ENCODE peak calls at places on chromosomes 11 and 22, in ten cellular contexts. Z is lower lobe of right lung, G is ascending aorta, A is psoas muscle, K is A549, I is colonic mucosa, W is IMR-90, T is pancreas, V is brain microvascular endothelial cell, R is breast epithelium. M is an unnamed sample.

GRCh38 chr11:59787816-59788215 is 22.8 kb downstream of the MRPL16 start:
- DNase-seq in Z (no peak), G (no peak), A (no peak), K (no peak), I (no peak), W (peak; percentile 73), T (no peak), V (peak; percentile 55), R (no peak), M (no peak)

GRCh38 chr11:1597331-1597741 is 758 bp downstream of the KRTAP5-2 start:
- DNase-seq in Z (no peak), G (no peak), A (no peak), K (no peak), I (no peak), W (no peak), T (no peak), V (no peak), R (no peak), M (no peak)

GRCh38 chr11:11057472-11057854 is 199.6 kb upstream of the ZBED5 start:
- DNase-seq in Z (no peak), G (no peak), A (no peak), K (no peak), I (no peak), W (no peak), T (no peak), V (no peak), R (no peak), M (no peak)

GRCh38 chr11:22133785-22134184 is 59.1 kb upstream of the ANO5 start:
- DNase-seq in Z (no peak), G (no peak), A (no peak), K (no peak), I (no peak), W (no peak), T (no peak), V (no peak), R (no peak), M (no peak)

GRCh38 chr11:128714881-128715280 is 21.0 kb downstream of the FLI1 start:
- DNase-seq in Z (no peak), G (no peak), A (no peak), K (no peak), I (no peak), W (peak; percentile 97), T (no peak), V (peak; percentile 95), R (no peak), M (peak; percentile 61)

GRCh38 chr22:29043906-29044575 is 17.6 kb downstream of the C22orf31 start:
- DNase-seq in Z (no peak), G (no peak), A (no peak), K (no peak), I (no peak), W (peak; percentile 66), T (no peak), V (peak; percentile 11), R (no peak), M (no peak)

GRCh38 chr11:116467809-116468208 is 305.0 kb downstream of the BUD13 start:
- DNase-seq in Z (no peak), G (no peak), A (no peak), K (no peak), I (no peak), W (no peak), T (no peak), V (no peak), R (no peak), M (no peak)

GRCh38 chr11:134599180-134599810 is 187.3 kb upstream of the B3GAT1 start:
- DNase-seq in Z (peak; percentile 18), G (no peak), A (no peak), K (no peak), I (no peak), W (no peak), T (no peak), V (no peak), R (no peak), M (no peak)

GRCh38 chr22:35467788-35468187 is 67.8 kb downstream of the MCM5 start:
- DNase-seq in Z (peak; percentile 65), G (no peak), A (peak; percentile 76), K (no peak), I (peak; percentile 76), W (peak; percentile 47), T (peak; percentile 27), V (no peak), R (peak; percentile 61), M (no peak)

GRCh38 chr11:130585545-130585944 is 137.1 kb downstream of the ADAMTS15 start:
- DNase-seq in Z (no peak), G (no peak), A (no peak), K (no peak), I (no peak), W (no peak), T (no peak), V (peak; percentile 18), R (no peak), M (no peak)

GRCh38 chr11:3126207-3126865 is 38.8 kb downstream of the OSBPL5 start:
- DNase-seq in Z (peak; percentile 65), G (no peak), A (peak; percentile 52), K (no peak), I (peak; percentile 94), W (no peak), T (no peak), V (no peak), R (peak; percentile 94), M (no peak)

GRCh38 chr11:76159983-76160661 is 46.2 kb downstream of the WNT11 start:
- DNase-seq in Z (peak; percentile 34), G (no peak), A (no peak), K (no peak), I (no peak), W (no peak), T (no peak), V (no peak), R (no peak), M (no peak)

GRCh38 chr22:19716041-19716828 is 1.9 kb downstream of the SEPTIN5 start:
- DNase-seq in Z (no peak), G (no peak), A (peak; percentile 7), K (no peak), I (no peak), W (no peak), T (no peak), V (no peak), R (no peak), M (no peak)

GRCh38 chr11:131511794-131512193 is 141.4 kb downstream of the NTM start:
- DNase-seq in Z (no peak), G (no peak), A (no peak), K (no peak), I (peak; percentile 50), W (no peak), T (peak; percentile 51), V (peak; percentile 3), R (no peak), M (no peak)

GRCh38 chr11:94623120-94623735 is 56.1 kb downstream of the PIWIL4 start:
- DNase-seq in Z (no peak), G (no peak), A (no peak), K (peak; percentile 60), I (peak; percentile 35), W (peak; percentile 78), T (peak; percentile 45), V (peak; percentile 65), R (peak; percentile 59), M (peak; percentile 46)

GRCh38 chr11:57163160-57163868 is 18.4 kb upstream of the LRRC55 start:
- DNase-seq in Z (no peak), G (no peak), A (no peak), K (no peak), I (no peak), W (no peak), T (no peak), V (no peak), R (no peak), M (no peak)

DNA sequence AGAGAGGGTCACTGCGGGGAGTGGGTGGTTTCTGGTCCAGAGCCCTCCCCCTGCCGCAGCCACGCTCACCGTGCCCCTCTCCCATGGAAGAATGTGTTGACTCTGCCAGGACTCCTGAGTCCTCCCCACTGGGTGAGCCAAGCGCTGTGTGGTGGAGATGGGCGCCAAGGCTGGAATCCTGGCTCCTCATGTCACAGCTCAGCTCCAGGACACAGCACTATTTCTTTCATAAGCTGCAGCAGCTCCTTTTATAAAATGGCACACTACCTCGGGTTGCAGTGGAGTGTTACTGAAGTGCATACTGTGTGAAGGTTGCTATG is 83.9 kb downstream of the FEZ1 start:
- DNase-seq in Z (no peak), G (no peak), A (no peak), K (no peak), I (no peak), W (no peak), T (no peak), V (no peak), R (no peak), M (no peak)
- H3K27ac ChIP-seq in Z (no peak overlapping the region), G (no peak overlapping the region), A (no peak overlapping the region), K (no peak overlapping the region), I (no peak overlapping the region), W (no peak overlapping the region), T (no peak overlapping the region), V (no peak overlapping the region), R (no peak overlapping the region), M (no peak overlapping the region)

GRCh38 chr11:86275493-86276370 is 26.3 kb upstream of the HIKESHI start:
- DNase-seq in Z (no peak), G (no peak), A (no peak), K (no peak), I (no peak), W (no peak), T (no peak), V (no peak), R (no peak), M (no peak)
- TF ChIP-seq CTCF in Z (no peak), G (no peak), A (no peak), K (no peak), I (no peak), W (no peak), T (no peak), V (no peak), R (no peak), M (no peak)

GRCh38 chr22:25990940-25991339 is 178.3 kb upstream of the SEZ6L start:
- DNase-seq in Z (no peak), G (no peak), A (no peak), K (no peak), I (no peak), W (no peak), T (no peak), V (no peak), R (no peak), M (no peak)

GRCh38 chr22:25992331-25992730 is 176.9 kb upstream of the SEZ6L start:
- DNase-seq in Z (no peak), G (no peak), A (no peak), K (no peak), I (no peak), W (no peak), T (no peak), V (no peak), R (no peak), M (no peak)

GRCh38 chr22:25987948-25988347 is 181.3 kb upstream of the SEZ6L start:
- DNase-seq in Z (no peak), G (no peak), A (no peak), K (no peak), I (no peak), W (no peak), T (no peak), V (no peak), R (no peak), M (no peak)
- H3K4me3 ChIP-seq in Z (no peak overlapping the region), G (no peak overlapping the region), A (no peak overlapping the region), K (no peak overlapping the region), I (no peak overlapping the region), W (no peak overlapping the region), T (no peak overlapping the region), V (no peak overlapping the region), R (no peak overlapping the region), M (no peak overlapping the region)

DNA sequence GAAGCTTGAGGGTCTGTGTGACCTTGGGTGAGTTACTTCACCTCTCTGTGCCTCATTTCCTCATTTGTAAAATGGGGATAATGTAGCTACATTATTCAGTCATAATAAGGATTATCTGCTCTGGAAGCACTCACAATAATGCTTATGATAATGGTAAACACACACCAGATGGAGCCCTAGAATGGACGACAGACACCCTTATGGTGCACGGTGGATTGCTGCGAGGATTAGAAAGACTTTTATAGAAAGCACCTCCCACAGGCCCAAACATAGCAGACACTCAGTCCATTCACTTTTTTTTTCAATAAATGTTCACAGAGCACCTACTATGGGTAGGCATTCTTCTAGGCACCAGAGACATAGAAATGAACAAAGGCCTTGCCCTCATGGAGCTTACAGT is 53.8 kb downstream of the LARGE1 start:
- DNase-seq in Z (no peak), G (no peak), A (no peak), K (no peak), I (no peak), W (no peak), T (no peak), V (no peak), R (no peak), M (no peak)
- H3K27ac ChIP-seq in Z (no peak overlapping the region), G (peak overlapping the region; percentile 87), A (peak overlapping the region; percentile 83), K (no peak overlapping the region), I (peak overlapping the region; percentile 72), W (no peak overlapping the region), T (no peak overlapping the region), V (no peak overlapping the region), R (no peak overlapping the region), M (peak overlapping the region; percentile 48)

M was measured in AG04450.